ENCODE peak calls at places on chromosomes 4 and X, in four cellular contexts. One of them, this sample, is unnamed.

GRCh38 chrX:54808109-54808604 is 612 bp downstream of the MAGED2 start:
- DNase-seq in ovary: peak
- DNase-seq in A549: peak
- DNase-seq in body of pancreas: peak
- DNase-seq in this sample: peak

GRCh38 chr4:25756503-25756902 is 100.9 kb downstream of the SLC34A2 start:
- DNase-seq in ovary: no peak
- DNase-seq in A549: no peak
- DNase-seq in body of pancreas: no peak
- DNase-seq in this sample: no peak

GRCh38 chrX:43552166-43552565 is 103.9 kb upstream of the MAOA start:
- DNase-seq in ovary: no peak
- DNase-seq in A549: peak
- DNase-seq in body of pancreas: peak
- DNase-seq in this sample: no peak

GRCh38 chr4:25628441-25628840 is 27.2 kb upstream of the SLC34A2 start:
- DNase-seq in ovary: no peak
- DNase-seq in A549: no peak
- DNase-seq in body of pancreas: no peak
- DNase-seq in this sample: no peak

GRCh38 chr4:84159767-84160166 is 339.3 kb downstream of the NKX6-1 start:
- DNase-seq in A549: peak
- DNase-seq in ovary: no peak
- DNase-seq in body of pancreas: no peak
- DNase-seq in this sample: no peak

GRCh38 chrX:114127005-114127404 is 456.9 kb upstream of the HTR2C start:
- DNase-seq in ovary: no peak
- DNase-seq in A549: no peak
- DNase-seq in body of pancreas: no peak
- DNase-seq in this sample: no peak

GRCh38 chr4:52054254-52054653 is 3.1 kb downstream of the SPATA18 start:
- DNase-seq in body of pancreas: no peak
- DNase-seq in ovary: no peak
- DNase-seq in A549: no peak
- DNase-seq in this sample: no peak

GRCh38 chrX:96987228-96987627 is 103.5 kb downstream of the RPA4 start:
- DNase-seq in body of pancreas: no peak
- DNase-seq in ovary: no peak
- DNase-seq in A549: no peak
- DNase-seq in this sample: no peak

GRCh38 chr4:78616046-78616498 is 64.5 kb downstream of the ANXA3 start:
- DNase-seq in A549: no peak
- DNase-seq in ovary: no peak
- DNase-seq in body of pancreas: no peak
- DNase-seq in this sample: no peak

GRCh38 chrX:40006025-40007017 is 91.4 kb downstream of the BCOR start:
- DNase-seq in A549: no peak
- DNase-seq in ovary: peak
- DNase-seq in body of pancreas: peak
- DNase-seq in this sample: no peak

GRCh38 chr4:98963538-98964433 is 31.7 kb upstream of the METAP1 start:
- DNase-seq in A549: no peak
- DNase-seq in ovary: no peak
- DNase-seq in body of pancreas: no peak
- DNase-seq in this sample: no peak

GRCh38 chrX:136250191-136251041 is 784 bp downstream of the MAP7D3 start:
- DNase-seq in A549: peak
- DNase-seq in body of pancreas: no peak
- DNase-seq in ovary: no peak
- DNase-seq in this sample: peak

DNA sequence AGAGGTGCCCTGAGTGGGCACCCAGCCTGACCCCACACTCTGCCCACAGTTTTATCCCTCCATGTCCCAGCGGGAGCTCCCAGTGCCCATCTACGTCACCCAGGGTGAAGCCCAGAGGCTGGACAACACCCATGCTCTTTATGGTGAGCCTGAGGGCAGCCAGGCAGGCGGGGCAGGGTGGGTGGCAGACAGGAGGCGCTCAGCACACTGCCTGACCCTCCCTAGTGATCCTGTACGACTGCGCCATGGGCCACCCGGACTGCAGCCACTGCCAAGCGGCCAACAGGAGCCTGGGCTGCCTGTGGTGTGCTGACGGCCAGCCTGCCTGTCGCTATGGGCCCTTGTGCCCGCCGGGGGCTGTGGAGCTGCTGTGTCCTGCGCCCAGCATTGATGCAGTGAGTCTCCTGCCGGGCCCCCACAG is 7.2 kb downstream of the PLXNB3 start:
- DNase-seq in body of pancreas: no peak
- DNase-seq in A549: no peak
- DNase-seq in ovary: no peak
- DNase-seq in this sample: no peak
- H3K27ac ChIP-seq in body of pancreas: no peak
- H3K27ac ChIP-seq in A549: no peak
- H3K27ac ChIP-seq in ovary: no peak
- H3K27ac ChIP-seq in this sample: no peak

GRCh38 chr4:173538903-173539445 is 8.9 kb upstream of the HAND2 start:
- DNase-seq in ovary: no peak
- DNase-seq in body of pancreas: no peak
- DNase-seq in A549: no peak
- DNase-seq in this sample: no peak
- H3K27ac ChIP-seq in ovary: peak
- H3K27ac ChIP-seq in body of pancreas: no peak
- H3K27ac ChIP-seq in A549: peak
- H3K27ac ChIP-seq in this sample: no peak

GRCh38 chr4:113365377-113365776 is 315.9 kb downstream of the ANK2 start:
- DNase-seq in ovary: no peak
- DNase-seq in body of pancreas: no peak
- DNase-seq in A549: no peak
- DNase-seq in this sample: no peak
- H3K27ac ChIP-seq in ovary: no peak
- H3K27ac ChIP-seq in body of pancreas: no peak
- H3K27ac ChIP-seq in A549: no peak
- H3K27ac ChIP-seq in this sample: no peak

GRCh38 chr4:7911044-7911578 is 28.6 kb downstream of the AFAP1 start:
- DNase-seq in body of pancreas: peak
- DNase-seq in A549: peak
- DNase-seq in ovary: no peak
- DNase-seq in this sample: no peak
- H3K27ac ChIP-seq in body of pancreas: peak
- H3K27ac ChIP-seq in A549: peak
- H3K27ac ChIP-seq in ovary: no peak
- H3K27ac ChIP-seq in this sample: no peak

GRCh38 chrX:45003080-45003479 is 130.1 kb downstream of the KDM6A start:
- DNase-seq in A549: no peak
- DNase-seq in body of pancreas: no peak
- DNase-seq in ovary: no peak
- DNase-seq in this sample: no peak
- H3K27ac ChIP-seq in A549: no peak
- H3K27ac ChIP-seq in body of pancreas: no peak
- H3K27ac ChIP-seq in ovary: no peak
- H3K27ac ChIP-seq in this sample: no peak

This sample was measured in substantia nigra.